ENCODE peak calls at places on chromosomes 3 and 15, in eight cellular contexts. X, D, V, B, N, M, E and C are unnamed samples.

GRCh38 chr3:139534444-139534812 is 5.1 kb downstream of the RBP1 start:
- DNase-seq in N (no peak), X (no peak), M (no peak), V (peak; percentile 26), B (peak; percentile 92), D (no peak), E (no peak), C (peak; percentile 87)

GRCh38 chr3:58708116-58708791 is 41.7 kb upstream of the FAM3D start:
- DNase-seq in E (no peak), X (no peak), D (no peak), N (no peak), M (no peak), V (no peak), B (no peak), C (no peak)

GRCh38 chr3:179432451-179432850 is 18.8 kb downstream of the GNB4 start:
- DNase-seq in E (no peak), M (no peak), V (no peak), N (no peak), D (no peak), X (no peak), B (no peak), C (no peak)

GRCh38 chr3:182364323-182364722 is 429.0 kb upstream of the ATP11B start:
- DNase-seq in M (no peak), E (no peak), X (no peak), D (no peak), B (no peak), V (no peak), N (no peak), C (no peak)

GRCh38 chr3:119840855-119841254 is 59.0 kb downstream of the NR1I2 start:
- DNase-seq in N (no peak), B (no peak), V (no peak), D (no peak), M (no peak), X (no peak), E (no peak), C (no peak)

GRCh38 chr3:173567997-173568396 is 170.5 kb downstream of the NLGN1 start:
- DNase-seq in D (no peak), E (no peak), M (no peak), V (no peak), B (no peak), N (no peak), X (no peak), C (no peak)

GRCh38 chr3:51773529-51773928 is 5.5 kb downstream of the IQCF6 start:
- DNase-seq in X (no peak), V (no peak), M (no peak), D (no peak), B (no peak), E (no peak), N (no peak), C (no peak)

GRCh38 chr15:96020133-96020532 is 310.4 kb upstream of the NR2F2 start:
- DNase-seq in D (no peak), N (no peak), V (no peak), B (no peak), M (no peak), X (no peak), E (no peak), C (no peak)

GRCh38 chr15:58457466-58457965 is 25.7 kb downstream of the LIPC start:
- DNase-seq in E (no peak), X (no peak), N (no peak), M (no peak), V (peak; percentile 88), B (peak; percentile 95), D (no peak), C (peak; percentile 48)

GRCh38 chr3:18189651-18190050 is 235.5 kb downstream of the SATB1 start:
- DNase-seq in B (peak; percentile 11), X (no peak), M (no peak), E (peak; percentile 24), N (no peak), V (peak; percentile 14), D (no peak), C (peak; percentile 24)

GRCh38 chr3:146067048-146067447 is 93.9 kb downstream of the PLOD2 start:
- DNase-seq in B (peak; percentile 69), X (no peak), E (no peak), D (no peak), N (no peak), M (no peak), V (peak; percentile 1), C (no peak)

GRCh38 chr3:127652246-127652995 is 20.3 kb upstream of the ABTB1 start:
- DNase-seq in V (no peak), M (peak; percentile 76), E (peak; percentile 50), X (peak; percentile 45), N (peak; percentile 66), D (peak; percentile 80), B (peak; percentile 66), C (peak; percentile 50)

GRCh38 chr15:48281674-48282073 is 49.6 kb upstream of the DUT start:
- DNase-seq in N (no peak), D (no peak), M (no peak), V (no peak), E (no peak), X (no peak), B (no peak), C (no peak)

GRCh38 chr3:31754575-31755278 is 222.0 kb downstream of the STT3B start:
- DNase-seq in D (no peak), B (no peak), E (no peak), V (no peak), N (no peak), X (no peak), M (no peak), C (no peak)

GRCh38 chr15:88476635-88477038 is 9.1 kb downstream of the MRPS11 start:
- DNase-seq in B (peak; percentile 76), E (peak; percentile 19), D (peak; percentile 72), N (no peak), M (no peak), V (no peak), X (no peak), C (peak; percentile 59)

GRCh38 chr3:161104561-161105551 is at the start of gene B3GALNT1:
- DNase-seq in B (peak; percentile 65), D (peak; percentile 61), M (peak; percentile 65), X (peak; percentile 48), E (no peak), V (peak; percentile 20), N (peak; percentile 85), C (peak; percentile 73)

GRCh38 chr15:25706176-25706970 is 156.8 kb downstream of the ATP10A start:
- DNase-seq in B (no peak), M (no peak), X (no peak), N (peak; percentile 54), V (no peak), D (no peak), E (no peak), C (no peak)

GRCh38 chr3:38585791-38586420 is 63.6 kb downstream of the SCN5A start:
- DNase-seq in M (peak; percentile 28), N (peak; percentile 37), V (no peak), X (no peak), D (no peak), E (no peak), B (no peak), C (no peak)
- H3K4me3 ChIP-seq in M (no peak overlapping the region), N (no peak overlapping the region), V (no peak overlapping the region), X (no peak overlapping the region), D (no peak overlapping the region), E (no peak overlapping the region), B (no peak overlapping the region), C (no peak overlapping the region)

DNA sequence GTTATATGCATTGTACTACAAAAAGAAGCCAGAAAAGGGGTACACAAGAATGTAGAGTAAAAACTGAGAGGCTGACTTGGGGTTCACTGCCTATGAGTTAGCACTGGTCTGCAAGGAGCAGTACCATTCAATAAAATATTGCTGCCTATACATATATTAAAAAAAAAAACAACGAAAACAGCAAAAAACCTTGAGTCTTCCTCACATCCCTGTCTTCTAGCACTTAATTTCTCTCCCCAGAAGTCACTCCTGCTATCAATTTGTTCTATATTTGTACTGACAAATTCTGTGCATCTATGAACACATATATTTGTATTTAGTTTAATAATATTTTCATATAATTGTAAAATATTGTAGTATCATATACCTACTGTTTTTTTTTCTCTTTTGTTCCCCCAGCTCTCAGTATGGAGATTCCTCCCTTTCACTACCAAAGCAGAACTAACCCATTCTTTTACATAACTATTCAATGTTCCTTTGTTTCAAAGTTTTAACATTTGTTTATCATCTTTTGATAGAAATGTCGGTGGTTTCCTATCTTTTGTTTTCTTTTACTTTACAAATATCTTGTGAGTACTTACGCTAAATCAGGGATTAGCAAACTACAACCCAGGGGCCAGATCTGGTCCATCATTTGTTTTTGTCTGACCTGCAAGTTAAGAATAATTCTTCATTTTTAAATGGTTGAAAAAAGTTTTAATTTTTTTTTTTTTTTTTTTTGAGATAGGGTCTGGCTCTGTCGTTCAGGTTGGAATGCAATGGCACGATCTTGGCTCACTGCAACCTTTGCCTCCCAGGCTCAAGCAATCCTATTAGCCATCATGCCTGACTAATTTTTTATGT is 14.8 kb upstream of the FEM1B start:
- DNase-seq in B (no peak), M (no peak), X (no peak), N (no peak), D (no peak), E (no peak), V (no peak), C (no peak)
- H3K4me3 ChIP-seq in B (no peak overlapping the region), M (no peak overlapping the region), X (no peak overlapping the region), N (no peak overlapping the region), D (no peak overlapping the region), E (no peak overlapping the region), V (no peak overlapping the region), C (no peak overlapping the region)

GRCh38 chr15:41505776-41506175 is 7.9 kb downstream of the LTK start:
- DNase-seq in E (no peak), M (no peak), B (no peak), D (no peak), V (no peak), X (no peak), N (no peak), C (no peak)

GRCh38 chr15:41504751-41505492 is 8.7 kb downstream of the LTK start:
- DNase-seq in B (no peak), M (no peak), V (no peak), D (no peak), E (no peak), X (no peak), N (no peak), C (no peak)

GRCh38 chr15:41502787-41503668 is 9.4 kb downstream of the ITPKA start:
- DNase-seq in E (no peak), X (no peak), N (no peak), D (no peak), V (no peak), M (no peak), B (no peak), C (no peak)

GRCh38 chr15:41501961-41502786 is 8.5 kb downstream of the ITPKA start:
- DNase-seq in M (no peak), X (no peak), V (no peak), E (no peak), B (no peak), N (peak; percentile 66), D (no peak), C (no peak)

DNA sequence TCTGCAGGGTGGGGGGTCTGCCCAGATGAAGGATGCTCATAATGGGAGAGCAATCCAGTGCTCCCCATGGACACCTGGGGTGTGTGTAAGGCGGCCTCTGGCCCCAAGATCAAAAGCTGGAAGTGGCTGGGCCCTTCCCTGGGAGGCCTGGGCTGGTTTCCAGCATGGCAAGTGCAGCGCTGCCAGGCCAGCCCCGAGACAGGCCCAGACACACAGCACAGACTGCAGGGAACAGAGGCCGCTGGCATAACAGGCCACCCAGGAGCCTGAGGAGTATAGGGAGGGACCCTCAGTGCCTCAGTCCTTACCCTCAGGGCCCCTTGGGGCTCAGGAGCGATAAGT is 10.0 kb downstream of the ITPKA start:
- DNase-seq in M (no peak), X (no peak), B (no peak), D (no peak), N (no peak), V (no peak), E (no peak), C (no peak)
- H3K4me3 ChIP-seq in M (no peak overlapping the region), X (no peak overlapping the region), B (no peak overlapping the region), D (no peak overlapping the region), N (no peak overlapping the region), V (no peak overlapping the region), E (no peak overlapping the region), C (no peak overlapping the region)

GRCh38 chr15:72797338-72797689 is 13.8 kb upstream of the ADPGK start:
- DNase-seq in V (no peak), N (no peak), B (no peak), E (no peak), D (no peak), X (no peak), M (no peak), C (no peak)
- H3K4me3 ChIP-seq in V (peak overlapping the region; percentile 37), N (peak overlapping the region; percentile 52), B (peak overlapping the region; percentile 45), E (no peak overlapping the region), D (peak overlapping the region; percentile 47), X (no peak overlapping the region), M (peak overlapping the region; percentile 81), C (peak overlapping the region; percentile 49)